ENCODE peak calls at places on chromosomes 16 and 17, in nine cellular contexts. I is ascending aorta; M is activated CD8-positive, alpha-beta memory T cell treated with anti-CD3 and anti-CD28 coated beads, Interleukin-2, amount 50 U/mL, for 48 hours; J is activated naive CD8-positive, alpha-beta T cell treated with anti-CD3 and anti-CD28 coated beads, Interleukin-2, amount 10 ng/mL, durations not matched to agents 7 days and 5 days; C is IMR-90; Z is fibroblast of the conjunctiva; R is mucosa of gallbladder; H is AG09319; V is activated T-helper 1 cell treated with anti-CD3 and anti-CD28 coated beads, Interleukin-12 subunit alpha, Interleukin-12 subunit beta, Interleukin-2, Interleukin-4 antibody, amounts not matched to agents 30 ng/mL and 10 ng/mL and 1 ng/mL, durations not matched to agents 14 hours and 24 hours and 36 hours. X is an unnamed sample.

GRCh38 chr16:27723711-27724490 is 174.0 kb downstream of the KATNIP start:
- DNase-seq in I (no peak), M (no peak), J (no peak), C (no peak), Z (no peak), R (no peak), H (no peak), V (no peak), X (no peak)

GRCh38 chr16:1876468-1876867 is 4.5 kb upstream of the MEIOB start:
- DNase-seq in I (no peak), M (no peak), J (no peak), C (no peak), Z (no peak), R (no peak), H (no peak), V (no peak), X (no peak)

GRCh38 chr16:57801098-57801855 is 1.0 kb downstream of the KIFC3 start:
- DNase-seq in I (no peak), M (no peak), J (no peak), C (peak; percentile 75), Z (no peak), R (no peak), H (no peak), V (no peak), X (no peak)

GRCh38 chr17:19928299-19928698 is 49.3 kb downstream of the AKAP10 start:
- DNase-seq in I (no peak), M (no peak), J (no peak), C (peak; percentile 61), Z (peak; percentile 23), R (no peak), H (peak; percentile 50), V (no peak), X (no peak)

GRCh38 chr16:56424791-56425438 is 430 bp downstream of the AMFR start:
- DNase-seq in I (peak; percentile 67), M (peak; percentile 72), J (no peak), C (no peak), Z (no peak), R (no peak), H (no peak), V (peak; percentile 26), X (peak; percentile 47)

GRCh38 chr17:27532269-27533067 is 76.2 kb downstream of the KSR1 start:
- DNase-seq in I (peak; percentile 71), M (no peak), J (no peak), C (peak; percentile 98), Z (peak; percentile 34), R (peak; percentile 76), H (no peak), V (no peak), X (no peak)

GRCh38 chr16:84228321-84228838 is 11.4 kb downstream of the KCNG4 start:
- DNase-seq in I (peak; percentile 92), M (no peak), J (no peak), C (peak; percentile 89), Z (peak; percentile 81), R (peak; percentile 51), H (peak; percentile 58), V (no peak), X (peak; percentile 22)

GRCh38 chr16:74862743-74863244 is 88.2 kb upstream of the FA2H start:
- DNase-seq in I (no peak), M (no peak), J (no peak), C (peak; percentile 47), Z (peak; percentile 31), R (no peak), H (no peak), V (no peak), X (no peak)

GRCh38 chr17:8712698-8713097 is 31.9 kb downstream of the CCDC42 start:
- DNase-seq in I (no peak), M (no peak), J (no peak), C (no peak), Z (no peak), R (no peak), H (no peak), V (no peak), X (no peak)

GRCh38 chr17:77741109-77741508 is 217.4 kb upstream of the TNRC6C start:
- DNase-seq in I (peak; percentile 15), M (peak; percentile 58), J (peak; percentile 47), C (no peak), Z (no peak), R (no peak), H (no peak), V (peak; percentile 6), X (no peak)

GRCh38 chr16:89345663-89346150 is 128.2 kb downstream of the ZNF778 start:
- DNase-seq in I (no peak), M (no peak), J (no peak), C (no peak), Z (no peak), R (no peak), H (no peak), V (no peak), X (no peak)